ENCODE peak calls at places on chromosomes 5 and 9, in four cellular contexts. S, C, T and Q are unnamed samples.

GRCh38 chr9:73014011-73014410 is 61.2 kb upstream of the ALDH1A1 start:
- DNase-seq in S (no peak), C (no peak), T (no peak), Q (no peak)

GRCh38 chr9:126916909-126917308 is 2.3 kb downstream of the RALGPS1 start:
- DNase-seq in S (no peak), C (peak), T (peak), Q (no peak)

GRCh38 chr5:81016116-81016515 is 56.0 kb downstream of the RASGRF2 start:
- DNase-seq in S (no peak), C (no peak), T (no peak), Q (no peak)

GRCh38 chr9:133994359-133995011 is 2.4 kb upstream of the VAV2 start:
- DNase-seq in S (peak), C (peak), T (peak), Q (peak)

GRCh38 chr5:14741721-14742426 is 77.4 kb downstream of the OTULIN start:
- DNase-seq in S (no peak), C (no peak), T (no peak), Q (no peak)

GRCh38 chr9:130246126-130246525 is 19.4 kb upstream of the HMCN2 start:
- DNase-seq in S (no peak), C (no peak), T (no peak), Q (no peak)

GRCh38 chr9:5644522-5644921 is 15.6 kb downstream of the RIC1 start:
- DNase-seq in S (no peak), C (no peak), T (no peak), Q (no peak)

GRCh38 chr9:136312436-136312835 is 8.5 kb upstream of the CCDC187 start:
- DNase-seq in S (peak), C (peak), T (no peak), Q (peak)

GRCh38 chr5:14406554-14406849 is 175.1 kb upstream of the OTULINL start:
- DNase-seq in S (no peak), C (no peak), T (no peak), Q (no peak)

GRCh38 chr5:67453526-67453925 is 256.9 kb upstream of the CD180 start:
- DNase-seq in S (no peak), C (no peak), T (no peak), Q (no peak)

GRCh38 chr5:144026286-144026685 is 144.2 kb downstream of the YIPF5 start:
- DNase-seq in S (no peak), C (no peak), T (no peak), Q (no peak)

GRCh38 chr5:400282-401215 is 42.4 kb upstream of the EXOC3 start:
- DNase-seq in S (no peak), C (no peak), T (peak), Q (no peak)

GRCh38 chr5:87302061-87302460 is 34.4 kb downstream of the RASA1 start:
- DNase-seq in S (no peak), C (no peak), T (no peak), Q (no peak)

GRCh38 chr9:136507992-136508375 is 25.1 kb upstream of the SEC16A start:
- DNase-seq in S (no peak), C (no peak), T (no peak), Q (no peak)

GRCh38 chr5:173875189-173875588 is 13.0 kb upstream of the CPEB4 start:
- DNase-seq in S (no peak), C (no peak), T (no peak), Q (no peak)

GRCh38 chr5:137113161-137113560 is 386.0 kb downstream of the SPOCK1 start:
- DNase-seq in S (no peak), C (no peak), T (no peak), Q (no peak)

GRCh38 chr5:142600092-142600491 is 85.8 kb downstream of the FGF1 start:
- DNase-seq in S (no peak), C (no peak), T (no peak), Q (no peak)

GRCh38 chr5:172920447-172920849 is 38.8 kb upstream of the RPL26L1 start:
- DNase-seq in S (no peak), C (no peak), T (no peak), Q (no peak)

GRCh38 chr5:180090769-180091546 is 19.4 kb upstream of the RNF130 start:
- DNase-seq in S (peak), C (peak), T (peak), Q (no peak)

GRCh38 chr5:108345541-108346171 is 36.2 kb downstream of the FBXL17 start:
- DNase-seq in S (no peak), C (peak), T (no peak), Q (no peak)

GRCh38 chr9:110923601-110924000 is 114.7 kb downstream of the LPAR1 start:
- DNase-seq in S (no peak), C (no peak), T (no peak), Q (no peak)

GRCh38 chr5:760363-761205 is 23.9 kb downstream of the ZDHHC11B start:
- DNase-seq in S (peak), C (no peak), T (no peak), Q (no peak)

GRCh38 chr5:154086123-154086522 is 47.4 kb downstream of the MFAP3 start:
- DNase-seq in S (no peak), C (peak), T (no peak), Q (no peak)

GRCh38 chr5:143338658-143339366 is 64.7 kb downstream of the NR3C1 start:
- DNase-seq in S (no peak), C (no peak), T (no peak), Q (no peak)

GRCh38 chr9:3980771-3981170 is 319.1 kb downstream of the GLIS3 start:
- DNase-seq in S (no peak), C (peak), T (no peak), Q (no peak)

GRCh38 chr5:177429248-177430045 is 3.0 kb downstream of the GRK6 start:
- DNase-seq in S (peak), C (no peak), T (no peak), Q (no peak)

GRCh38 chr9:109721021-109721420 is 59.0 kb upstream of the PALM2AKAP2 start:
- DNase-seq in S (no peak), C (peak), T (no peak), Q (no peak)

GRCh38 chr5:139660105-139660915 is 12.2 kb downstream of the CXXC5 start:
- DNase-seq in S (peak), C (no peak), T (no peak), Q (no peak)

GRCh38 chr5:158845941-158846340 is 253.8 kb downstream of the EBF1 start:
- DNase-seq in S (no peak), C (no peak), T (no peak), Q (no peak)

GRCh38 chr9:88809371-88809770 is 181.9 kb upstream of the S1PR3 start:
- DNase-seq in S (no peak), C (no peak), T (no peak), Q (no peak)

GRCh38 chr9:13705356-13705755 is 425.9 kb upstream of the MPDZ start:
- DNase-seq in S (no peak), C (no peak), T (no peak), Q (no peak)

GRCh38 chr9:118038713-118039112 is 334.5 kb downstream of the TLR4 start:
- DNase-seq in S (no peak), C (no peak), T (no peak), Q (no peak)

GRCh38 chr5:33049845-33050244 is 338.7 kb downstream of the NPR3 start:
- DNase-seq in S (no peak), C (no peak), T (no peak), Q (no peak)

GRCh38 chr5:39561421-39561820 is 136.6 kb upstream of the DAB2 start:
- DNase-seq in S (no peak), C (no peak), T (no peak), Q (no peak)

GRCh38 chr5:105807251-105807650 is 1863.5 kb downstream of the EFNA5 start:
- DNase-seq in S (no peak), C (no peak), T (no peak), Q (no peak)

GRCh38 chr5:109714592-109714991 is 24.9 kb downstream of the MAN2A1 start:
- DNase-seq in S (no peak), C (no peak), T (no peak), Q (no peak)

GRCh38 chr9:113482991-113483675 is 19.6 kb downstream of the RGS3 start:
- DNase-seq in S (no peak), C (no peak), T (no peak), Q (no peak)

GRCh38 chr5:179268399-179268952 is 76.8 kb downstream of the ADAMTS2 start:
- DNase-seq in S (peak), C (no peak), T (no peak), Q (peak)

DNA sequence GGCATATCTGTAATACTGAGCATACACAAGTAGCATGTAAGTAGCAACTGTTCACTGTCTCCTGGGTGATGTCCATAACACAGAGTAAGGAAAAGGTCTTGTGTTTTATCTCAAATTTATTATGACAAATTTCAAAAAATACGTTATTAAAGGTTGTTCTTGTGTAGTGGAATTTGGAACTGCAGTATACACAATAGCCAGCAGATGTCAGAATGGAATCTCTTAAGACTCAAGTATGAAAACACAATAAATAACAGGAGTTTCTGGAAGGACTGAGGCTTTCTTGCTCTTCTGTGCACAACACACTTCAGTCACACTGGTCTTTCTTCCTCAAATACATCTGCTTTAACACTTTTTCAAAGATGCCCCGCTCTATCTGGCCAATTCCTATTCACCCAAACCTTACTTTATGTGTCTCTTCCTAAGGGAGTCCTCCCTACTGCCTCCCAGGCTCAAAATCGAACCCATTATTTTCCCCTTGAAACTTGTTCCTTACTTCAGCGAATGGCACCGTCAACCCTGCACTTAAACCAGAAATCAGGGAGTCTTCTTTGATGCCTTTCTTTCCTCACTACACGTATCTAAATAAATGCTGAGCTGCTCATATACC is 6.5 kb upstream of the FBXO10 start:
- DNase-seq in S (no peak), C (peak), T (no peak), Q (no peak)
- TF ChIP-seq CTCF in S (peak), C (peak), T (no peak), Q (peak)

DNA sequence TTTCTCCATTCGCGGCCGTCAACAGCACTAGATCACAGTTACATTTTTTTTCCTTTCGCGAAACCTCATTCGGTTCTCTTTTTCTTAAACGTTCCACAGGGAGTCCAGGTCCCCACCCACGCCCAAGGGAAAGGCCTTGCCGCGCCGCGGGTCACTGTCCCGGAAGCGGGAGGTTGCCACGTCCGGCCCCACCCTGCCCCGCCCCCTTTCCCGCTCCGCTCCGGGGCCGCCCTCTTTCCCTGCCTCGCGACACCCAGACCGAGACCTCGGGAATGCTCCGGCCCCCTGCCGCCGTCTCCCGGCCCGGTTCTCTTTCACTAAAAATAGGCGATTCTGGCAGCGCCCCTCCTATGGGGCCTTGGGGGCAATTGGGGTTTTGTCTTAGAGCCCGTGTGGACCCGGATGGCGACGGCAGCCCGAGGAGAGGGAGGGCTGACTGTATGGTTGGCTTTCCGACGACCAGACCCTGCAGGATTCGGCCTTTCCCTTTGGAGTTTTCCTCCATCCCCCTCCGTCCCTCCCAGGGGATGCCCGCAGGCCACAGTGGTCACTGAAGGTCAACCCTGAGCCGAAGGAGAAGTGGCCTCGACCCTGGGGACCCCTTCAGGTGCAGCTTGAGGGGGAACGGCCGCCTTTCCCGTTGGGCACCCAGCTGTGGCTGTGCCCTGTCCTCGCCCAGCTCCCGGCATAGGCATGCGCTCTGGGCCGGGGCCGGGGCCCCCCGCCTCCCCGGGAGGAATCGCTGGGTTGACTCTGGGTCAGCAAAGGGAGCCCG is 2.8 kb upstream of the RACK1 start:
- DNase-seq in S (peak), C (peak), T (peak), Q (peak)
- TF ChIP-seq CTCF in S (no peak), C (no peak), T (no peak), Q (no peak)

GRCh38 chr5:149706158-149706557 is 24.0 kb upstream of the PPARGC1B start:
- DNase-seq in S (no peak), C (no peak), T (no peak), Q (no peak)
- TF ChIP-seq CTCF in S (no peak), C (no peak), T (no peak), Q (no peak)

GRCh38 chr5:10331341-10331796 is 22.1 kb upstream of the MARCHF6 start:
- DNase-seq in S (peak), C (no peak), T (no peak), Q (no peak)
- TF ChIP-seq CTCF in S (no peak), C (no peak), T (no peak), Q (no peak)

DNA sequence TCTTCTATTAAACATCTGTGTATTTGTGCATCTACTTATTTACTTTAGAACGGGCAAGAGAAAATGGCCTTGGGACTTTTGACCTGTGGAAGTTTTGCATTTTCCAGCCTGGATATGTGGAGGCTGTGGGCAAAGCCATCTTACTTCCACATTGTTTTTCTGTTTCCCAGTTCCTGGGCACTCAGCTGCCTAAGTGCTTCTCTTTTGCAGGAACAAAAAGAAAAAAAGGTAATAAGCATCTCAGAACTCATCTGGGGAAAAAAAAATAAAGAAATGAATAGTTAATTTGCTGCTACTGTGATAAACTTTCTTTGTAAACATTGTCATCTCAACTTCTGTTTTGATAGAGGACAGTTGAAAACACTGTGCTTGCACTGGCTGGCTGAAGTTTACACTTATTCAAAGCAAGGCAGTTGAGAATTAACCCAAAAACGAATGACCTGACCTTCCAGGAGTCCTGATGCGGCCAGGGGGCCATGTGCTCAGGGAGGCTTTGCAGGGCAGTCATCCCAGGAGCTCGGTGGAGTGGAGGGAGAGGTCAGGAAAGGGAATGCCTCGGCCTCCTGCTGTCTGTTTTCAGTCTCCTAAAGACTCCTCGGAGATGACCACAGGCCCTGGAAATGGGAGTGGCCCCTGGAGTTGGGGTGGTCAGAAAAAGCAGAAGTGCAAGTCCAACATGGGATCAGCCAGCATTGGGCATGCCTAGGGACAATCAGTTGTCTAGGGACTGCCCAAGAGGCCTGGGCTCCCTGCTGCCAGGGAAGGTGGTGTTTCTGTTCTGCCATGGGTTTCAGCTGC is 75.5 kb downstream of the RAI14 start:
- DNase-seq in S (no peak), C (no peak), T (no peak), Q (no peak)
- TF ChIP-seq CTCF in S (no peak), C (no peak), T (no peak), Q (no peak)

GRCh38 chr5:79552984-79553383 is 39.0 kb upstream of the HOMER1 start:
- DNase-seq in S (no peak), C (no peak), T (no peak), Q (no peak)
- TF ChIP-seq CTCF in S (no peak), C (no peak), T (no peak), Q (no peak)

GRCh38 chr9:37335238-37335637 is 87.3 kb upstream of the GRHPR start:
- DNase-seq in S (no peak), C (no peak), T (no peak), Q (no peak)

GRCh38 chr9:37332581-37332980 is 89.9 kb upstream of the GRHPR start:
- DNase-seq in S (no peak), C (no peak), T (no peak), Q (no peak)

GRCh38 chr9:37331871-37332270 is 90.6 kb upstream of the GRHPR start:
- DNase-seq in S (no peak), C (no peak), T (no peak), Q (no peak)

GRCh38 chr9:37336150-37336549 is 86.3 kb upstream of the GRHPR start:
- DNase-seq in S (no peak), C (peak), T (no peak), Q (no peak)

GRCh38 chr9:37333288-37333687 is 89.2 kb upstream of the GRHPR start:
- DNase-seq in S (no peak), C (no peak), T (no peak), Q (no peak)
- TF ChIP-seq CTCF in S (no peak), C (peak), T (no peak), Q (peak)

GRCh38 chr5:125232779-125233230 is 486.4 kb upstream of the ZNF608 start:
- DNase-seq in S (no peak), C (no peak), T (no peak), Q (no peak)
- TF ChIP-seq CTCF in S (no peak), C (no peak), T (no peak), Q (no peak)

DNA sequence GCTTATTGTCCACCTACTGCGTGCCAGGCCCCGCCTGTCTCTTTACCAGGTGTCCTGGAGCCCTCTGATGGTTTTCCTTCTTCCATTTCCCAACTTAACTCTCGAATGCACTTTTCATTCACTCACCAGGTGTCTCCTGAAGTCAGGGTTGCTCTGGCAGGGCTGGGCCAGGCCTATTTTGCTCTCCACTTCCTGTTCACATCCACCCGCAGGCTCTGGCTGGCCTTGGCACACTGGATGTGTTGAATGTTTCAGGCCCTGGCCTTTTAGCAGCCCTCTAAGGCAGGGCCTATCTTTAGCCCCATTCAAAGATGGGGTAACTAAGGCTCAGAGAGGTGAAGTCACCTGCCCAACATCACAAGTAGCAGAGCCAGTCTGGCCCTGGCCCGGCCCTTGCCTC is 16.4 kb downstream of the LRRC8A start:
- DNase-seq in S (no peak), C (no peak), T (no peak), Q (no peak)
- TF ChIP-seq CTCF in S (no peak), C (no peak), T (no peak), Q (no peak)